ENCODE peak calls at places on chromosome 1, in seven cellular contexts. E is NCI-H510A; I is cardiac muscle cell; F is activated CD4-positive, CD25-positive, alpha-beta regulatory T cell; W is pancreas; X is T-helper 9 cell; G is RWPE1. Q is an unnamed sample.

GRCh38 chr1:9610548-9610947 is 21.8 kb downstream of the TMEM201 start:
- DNase-seq in X (no peak), W (no peak), G (no peak), E (no peak), F (no peak), I (no peak), Q (no peak)

GRCh38 chr1:212479188-212479587 is 46.5 kb downstream of the NENF start:
- DNase-seq in X (no peak), E (no peak), G (no peak), W (no peak), I (no peak), F (no peak), Q (no peak)

GRCh38 chr1:109805486-109806180 is 41.9 kb upstream of the EPS8L3 start:
- DNase-seq in X (no peak), F (no peak), I (no peak), G (no peak), E (peak; percentile 58), W (no peak), Q (peak; percentile 3)

GRCh38 chr1:108570128-108570527 is 10.2 kb downstream of the EEIG2 start:
- DNase-seq in E (peak; percentile 12), G (peak; percentile 29), W (no peak), I (peak; percentile 29), F (no peak), X (no peak), Q (no peak)

GRCh38 chr1:73756817-73757216 is 441.2 kb downstream of the LRRIQ3 start:
- DNase-seq in F (no peak), I (no peak), X (no peak), E (no peak), W (no peak), G (no peak), Q (no peak)

GRCh38 chr1:204080163-204080903 is 7.4 kb downstream of the SOX13 start:
- DNase-seq in E (peak; percentile 97), W (peak; percentile 92), I (peak; percentile 87), X (no peak), G (peak; percentile 100), F (no peak), Q (peak; percentile 96)

GRCh38 chr1:217955723-217956122 is 324.6 kb downstream of the SPATA17 start:
- DNase-seq in I (no peak), F (no peak), W (no peak), E (no peak), G (no peak), X (no peak), Q (no peak)

GRCh38 chr1:62097464-62097863 is 97.2 kb upstream of the L1TD1 start:
- DNase-seq in G (no peak), I (no peak), W (no peak), F (no peak), E (no peak), X (no peak), Q (no peak)

GRCh38 chr1:245797592-245798366 is 643.0 kb downstream of the KIF26B start:
- DNase-seq in E (no peak), F (no peak), X (no peak), I (peak; percentile 31), W (no peak), G (no peak), Q (no peak)

GRCh38 chr1:149942207-149942606 is 5.5 kb upstream of the MTMR11 start:
- DNase-seq in X (no peak), G (peak; percentile 28), W (no peak), I (peak; percentile 72), E (no peak), F (no peak), Q (no peak)

GRCh38 chr1:201153474-201154388 is 543 bp downstream of the TMEM9 start:
- DNase-seq in W (no peak), I (peak; percentile 71), G (no peak), E (no peak), F (peak; percentile 50), X (no peak), Q (no peak)

GRCh38 chr1:174005032-174005431 is 17.1 kb downstream of the RC3H1 start:
- DNase-seq in F (no peak), E (no peak), G (no peak), W (no peak), X (no peak), I (no peak), Q (no peak)

GRCh38 chr1:240878631-240879030 is 266.7 kb upstream of the GREM2 start:
- DNase-seq in I (no peak), F (no peak), E (no peak), W (no peak), G (no peak), X (no peak), Q (no peak)

GRCh38 chr1:183212870-183213269 is 26.8 kb downstream of the LAMC2 start:
- DNase-seq in G (no peak), I (no peak), F (no peak), W (no peak), X (no peak), E (no peak), Q (no peak)